ENCODE peak calls at places on chromosome 15, in four cellular contexts. F is lower leg skin, X is Peyer's patch, B is AG10803. Y is an unnamed sample.

GRCh38 chr15:62099171-62099601 is 32.4 kb downstream of the C2CD4A start:
- DNase-seq in F (no peak), X (no peak), B (peak; percentile 92), Y (no peak)

GRCh38 chr15:20106026-20106425 is 435.6 kb downstream of the GOLGA6L6 start:
- DNase-seq in F (no peak), X (peak; percentile 40), B (no peak), Y (no peak)

GRCh38 chr15:59335197-59335786 is 37.4 kb downstream of the MYO1E start:
- DNase-seq in F (no peak), X (no peak), B (peak; percentile 69), Y (no peak)

GRCh38 chr15:41660235-41661077 is at the start of gene MGA:
- DNase-seq in F (peak; percentile 78), X (peak; percentile 93), B (peak; percentile 92), Y (peak; percentile 93)

GRCh38 chr15:78640840-78641733 is at the start of gene CHRNB4:
- DNase-seq in F (no peak), X (no peak), B (no peak), Y (no peak)

GRCh38 chr15:31300208-31300661 is 26.4 kb upstream of the KLF13 start:
- DNase-seq in F (peak; percentile 16), X (no peak), B (no peak), Y (no peak)

GRCh38 chr15:78457101-78457500 is 19.1 kb downstream of the IREB2 start:
- DNase-seq in F (no peak), X (no peak), B (peak; percentile 86), Y (no peak)

GRCh38 chr15:45634442-45635190 is at the start of gene SQOR:
- DNase-seq in F (peak; percentile 88), X (peak; percentile 95), B (peak; percentile 70), Y (peak; percentile 84)

GRCh38 chr15:59165726-59166125 is 40.9 kb upstream of the LDHAL6B start:
- DNase-seq in F (no peak), X (no peak), B (peak; percentile 53), Y (no peak)

GRCh38 chr15:87219650-87220615 is 1036.6 kb downstream of the NTRK3 start:
- DNase-seq in F (no peak), X (no peak), B (peak; percentile 53), Y (no peak)

GRCh38 chr15:71526061-71526460 is 284.3 kb upstream of the NR2E3 start:
- DNase-seq in F (no peak), X (no peak), B (peak; percentile 48), Y (no peak)

GRCh38 chr15:52139599-52140462 is 27.3 kb upstream of the BCL2L10 start:
- DNase-seq in F (peak; percentile 64), X (peak; percentile 83), B (peak; percentile 65), Y (peak; percentile 86)

GRCh38 chr15:91710072-91710471 is 143.4 kb upstream of the SLCO3A1 start:
- DNase-seq in F (no peak), X (no peak), B (no peak), Y (no peak)

GRCh38 chr15:69476704-69477473 is 24.3 kb downstream of the RPLP1 start:
- DNase-seq in F (no peak), X (no peak), B (no peak), Y (no peak)

GRCh38 chr15:39594056-39594763 is 13.3 kb downstream of the THBS1 start:
- DNase-seq in F (no peak), X (no peak), B (peak; percentile 83), Y (no peak)

GRCh38 chr15:38238311-38238710 is 14.3 kb upstream of the SPRED1 start:
- DNase-seq in F (no peak), X (no peak), B (no peak), Y (no peak)

GRCh38 chr15:57464480-57464879 is 88.2 kb downstream of the CGNL1 start:
- DNase-seq in F (no peak), X (no peak), B (no peak), Y (no peak)

DNA sequence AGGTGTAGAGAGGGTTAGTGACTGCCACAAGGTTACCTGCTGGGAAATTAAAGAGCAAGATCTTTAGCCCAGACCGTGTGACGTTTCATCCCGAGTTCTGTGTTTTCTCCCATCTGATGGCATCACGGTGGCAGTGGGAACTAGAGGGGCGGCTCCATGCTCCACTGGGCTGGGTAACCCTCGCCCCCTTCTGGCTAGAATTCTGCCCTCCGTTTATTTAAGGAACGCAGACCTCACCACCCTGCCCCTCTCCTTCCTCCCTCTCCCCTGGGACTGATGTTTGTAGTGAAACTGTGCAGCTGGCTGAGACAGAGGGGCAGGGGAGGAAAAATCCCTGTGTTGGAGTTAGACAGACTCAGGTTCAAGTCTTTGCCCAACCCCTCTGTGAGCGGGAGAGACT is 65.6 kb downstream of the ITGA11 start:
- DNase-seq in F (no peak), X (no peak), B (no peak), Y (no peak)
- TF ChIP-seq CTCF in F (no peak), X (no peak), B (no peak), Y (no peak)

GRCh38 chr15:28983432-28984311 is 97.9 kb downstream of the APBA2 start:
- DNase-seq in F (no peak), X (no peak), B (no peak), Y (no peak)
- TF ChIP-seq CTCF in F (no peak), X (no peak), B (no peak), Y (no peak)

DNA sequence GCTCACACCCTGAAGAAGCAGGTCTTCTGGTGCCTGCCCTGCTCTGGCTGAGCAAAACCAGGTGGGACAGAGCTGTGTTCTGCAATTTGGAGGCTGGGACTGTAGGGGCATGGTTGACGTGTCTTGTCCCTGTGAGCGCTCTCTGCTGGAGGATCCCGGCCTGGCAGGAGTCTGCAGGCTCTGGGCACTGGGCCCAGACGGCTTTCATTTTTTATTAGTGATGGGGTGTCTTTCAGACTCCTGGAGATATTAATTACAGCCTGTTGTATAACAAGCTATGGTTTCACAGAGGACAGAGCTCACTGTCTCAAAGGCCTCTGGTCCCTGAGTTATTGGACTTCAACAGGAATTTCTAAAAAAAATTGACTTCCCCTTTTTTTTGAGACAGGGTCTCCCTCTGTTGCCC is 29.5 kb upstream of the ZNF710 start:
- DNase-seq in F (no peak), X (peak; percentile 85), B (peak; percentile 51), Y (peak; percentile 73)
- TF ChIP-seq CTCF in F (no peak), X (peak; percentile 83), B (peak; percentile 69), Y (peak; percentile 51)

GRCh38 chr15:66110788-66111187 is 142.8 kb downstream of the MEGF11 start:
- DNase-seq in F (no peak), X (no peak), B (no peak), Y (peak; percentile 44)
- TF ChIP-seq CTCF in F (no peak), X (no peak), B (no peak), Y (no peak)

DNA sequence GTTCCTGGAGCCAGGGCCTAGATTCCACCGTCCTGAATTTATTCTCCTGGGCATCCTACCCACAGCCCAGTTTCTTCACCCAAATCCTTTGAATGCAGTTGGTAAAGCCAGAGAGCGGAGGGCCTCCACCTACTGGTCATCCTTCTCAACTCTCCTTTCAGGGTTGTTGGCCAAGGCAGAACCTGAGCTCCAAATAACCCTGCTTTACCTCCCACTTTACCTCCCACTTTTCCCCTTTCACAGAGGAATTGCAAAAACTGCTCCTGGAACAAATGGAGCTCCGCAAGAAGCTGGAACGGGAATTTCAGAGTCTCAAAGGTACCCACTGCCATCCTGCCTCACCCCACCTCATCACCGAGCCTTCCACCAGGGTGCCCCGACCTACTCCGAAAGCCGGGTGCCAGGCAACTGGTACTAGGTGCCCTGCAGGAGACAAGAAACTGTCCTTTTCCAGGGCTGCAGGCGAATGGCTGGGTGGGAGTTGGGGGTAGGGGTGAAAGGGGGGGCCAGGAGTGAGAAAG is 6.8 kb downstream of the SKOR1 start:
- DNase-seq in F (no peak), X (no peak), B (peak; percentile 24), Y (no peak)
- TF ChIP-seq CTCF in F (no peak), X (peak; percentile 30), B (peak; percentile 40), Y (peak; percentile 27)

GRCh38 chr15:98806275-98806895 is 158.0 kb downstream of the IGF1R start:
- DNase-seq in F (no peak), X (no peak), B (no peak), Y (no peak)

GRCh38 chr15:98805434-98806274 is 157.3 kb downstream of the IGF1R start:
- DNase-seq in F (no peak), X (no peak), B (no peak), Y (no peak)

GRCh38 chr15:98802187-98802586 is 153.8 kb downstream of the IGF1R start:
- DNase-seq in F (no peak), X (peak; percentile 63), B (no peak), Y (no peak)

GRCh38 chr15:98803228-98804056 is 155.1 kb downstream of the IGF1R start:
- DNase-seq in F (no peak), X (no peak), B (no peak), Y (no peak)

GRCh38 chr15:98804057-98804380 is 155.7 kb downstream of the IGF1R start:
- DNase-seq in F (no peak), X (no peak), B (no peak), Y (no peak)
- TF ChIP-seq CTCF in F (no peak), X (peak; percentile 12), B (no peak), Y (no peak)

GRCh38 chr15:47386459-47386858 is 330.8 kb upstream of the SEMA6D start:
- DNase-seq in F (no peak), X (no peak), B (no peak), Y (no peak)

GRCh38 chr15:47383801-47384200 is 333.5 kb upstream of the SEMA6D start:
- DNase-seq in F (no peak), X (no peak), B (no peak), Y (no peak)

GRCh38 chr15:47384776-47385175 is 332.5 kb upstream of the SEMA6D start:
- DNase-seq in F (no peak), X (no peak), B (no peak), Y (no peak)

GRCh38 chr15:47383102-47383501 is 334.2 kb upstream of the SEMA6D start:
- DNase-seq in F (no peak), X (no peak), B (no peak), Y (no peak)

DNA sequence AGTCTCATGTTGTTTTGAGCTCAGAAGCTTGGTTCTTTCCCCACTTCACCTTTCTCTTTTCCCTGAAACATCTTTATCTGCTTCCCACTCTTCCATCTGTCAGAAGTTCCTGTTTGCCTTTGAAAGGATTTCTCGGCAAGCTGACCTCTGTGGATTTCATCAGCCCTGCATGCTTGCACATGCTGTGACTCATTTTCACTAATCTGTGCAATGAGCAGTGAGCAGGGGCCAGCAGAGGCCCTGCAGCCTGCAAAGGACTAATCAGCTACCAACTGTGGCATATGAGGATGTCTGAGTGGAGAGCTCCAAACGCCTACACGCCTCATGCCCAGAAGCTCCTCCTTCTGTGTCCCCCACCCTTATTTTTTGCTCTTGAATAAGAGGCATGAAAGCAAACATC is 333.0 kb upstream of the SEMA6D start:
- DNase-seq in F (no peak), X (no peak), B (peak; percentile 81), Y (no peak)
- TF ChIP-seq CTCF in F (no peak), X (no peak), B (no peak), Y (no peak)

Y was measured in GM10248.